ENCODE peak calls at places on chromosomes 7 and 10, in nine cellular contexts. G, O, I, H, M, B, N, P and T are unnamed samples.

GRCh38 chr7:44279286-44279685 is 46.1 kb downstream of the CAMK2B start:
- DNase-seq in G (peak; percentile 67), O (no peak), I (no peak), H (no peak), M (no peak), B (no peak), N (peak; percentile 60), P (no peak), T (peak; percentile 47)

GRCh38 chr7:111439977-111440376 is 122.3 kb downstream of the IMMP2L start:
- DNase-seq in G (no peak), O (no peak), I (no peak), H (no peak), M (no peak), B (no peak), N (no peak), P (no peak), T (no peak)

GRCh38 chr10:118139321-118139720 is 92.6 kb upstream of the RAB11FIP2 start:
- DNase-seq in G (no peak), O (no peak), I (no peak), H (no peak), M (no peak), B (no peak), N (no peak), P (no peak), T (no peak)

GRCh38 chr7:106127984-106128780 is 16.1 kb upstream of the SYPL1 start:
- DNase-seq in G (no peak), O (no peak), I (no peak), H (no peak), M (no peak), B (no peak), N (no peak), P (no peak), T (no peak)

GRCh38 chr7:12389089-12389700 is 14.5 kb downstream of the VWDE start:
- DNase-seq in G (peak; percentile 65), O (peak; percentile 32), I (peak; percentile 43), H (no peak), M (no peak), B (peak; percentile 59), N (no peak), P (peak; percentile 94), T (no peak)

GRCh38 chr10:86403183-86403797 is 36.7 kb upstream of the GRID1 start:
- DNase-seq in G (no peak), O (no peak), I (no peak), H (no peak), M (no peak), B (peak; percentile 46), N (no peak), P (no peak), T (no peak)

GRCh38 chr10:118569241-118569881 is 26.1 kb downstream of the PRLHR start:
- DNase-seq in G (peak; percentile 33), O (no peak), I (no peak), H (peak; percentile 85), M (no peak), B (no peak), N (no peak), P (no peak), T (no peak)

GRCh38 chr10:20287951-20288350 is 471.7 kb downstream of the PLXDC2 start:
- DNase-seq in G (no peak), O (no peak), I (no peak), H (no peak), M (no peak), B (no peak), N (no peak), P (no peak), T (no peak)

GRCh38 chr10:3365630-3366029 is 193.0 kb upstream of the PITRM1 start:
- DNase-seq in G (no peak), O (no peak), I (no peak), H (no peak), M (no peak), B (peak; percentile 89), N (no peak), P (no peak), T (no peak)

GRCh38 chr7:151272410-151272809 is 23.9 kb upstream of the SMARCD3 start:
- DNase-seq in G (no peak), O (no peak), I (no peak), H (no peak), M (no peak), B (no peak), N (no peak), P (no peak), T (no peak)

GRCh38 chr10:77943086-77943901 is 16.7 kb upstream of the DLG5 start:
- DNase-seq in G (no peak), O (no peak), I (peak; percentile 57), H (no peak), M (peak; percentile 58), B (peak; percentile 42), N (no peak), P (peak; percentile 63), T (no peak)

GRCh38 chr10:103784723-103785418 is 70.5 kb downstream of the SH3PXD2A start:
- DNase-seq in G (no peak), O (peak; percentile 81), I (no peak), H (no peak), M (no peak), B (no peak), N (no peak), P (no peak), T (no peak)

GRCh38 chr10:78914502-78915330 is 154.1 kb upstream of the ZMIZ1 start:
- DNase-seq in G (no peak), O (peak; percentile 68), I (no peak), H (no peak), M (peak; percentile 35), B (no peak), N (peak; percentile 60), P (no peak), T (no peak)

GRCh38 chr10:84333864-84334451 is 5.6 kb downstream of the CCSER2 start:
- DNase-seq in G (no peak), O (no peak), I (no peak), H (no peak), M (no peak), B (no peak), N (no peak), P (peak; percentile 53), T (no peak)

GRCh38 chr7:118005021-118005420 is 131.8 kb upstream of the CTTNBP2 start:
- DNase-seq in G (no peak), O (no peak), I (no peak), H (no peak), M (no peak), B (no peak), N (no peak), P (peak; percentile 20), T (no peak)

GRCh38 chr7:5350174-5350463 is 67.4 kb downstream of the SLC29A4 start:
- DNase-seq in G (no peak), O (no peak), I (no peak), H (no peak), M (no peak), B (no peak), N (no peak), P (no peak), T (no peak)

DNA sequence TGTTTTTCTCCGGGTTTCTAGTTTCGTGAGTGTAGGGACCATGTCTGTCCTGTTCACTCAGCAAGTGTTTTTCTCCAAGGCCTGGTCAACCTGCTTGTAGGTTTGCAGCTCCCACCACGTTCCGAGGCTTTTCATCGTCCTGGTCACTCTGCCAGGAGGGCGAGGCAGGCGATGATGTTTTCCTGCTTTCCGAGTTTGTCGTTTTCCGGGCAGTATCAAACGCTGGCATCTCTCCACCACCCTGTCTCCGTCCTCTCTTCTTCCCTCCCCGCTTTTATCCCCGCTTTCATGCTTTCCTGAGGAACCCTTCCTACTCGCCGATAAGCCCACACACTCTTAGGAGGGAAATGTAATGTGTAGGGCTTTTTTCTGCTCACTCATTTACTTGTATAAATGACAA is 11.2 kb downstream of the IQCE start:
- DNase-seq in G (no peak), O (no peak), I (no peak), H (no peak), M (no peak), B (no peak), N (no peak), P (no peak), T (no peak)
- H3K4me3 ChIP-seq in G (no peak overlapping the region), O (no peak overlapping the region), I (no peak overlapping the region), H (no peak overlapping the region), M (no peak overlapping the region), B (no peak overlapping the region), N (no peak overlapping the region), P (no peak overlapping the region), T (no peak overlapping the region)

GRCh38 chr7:157021893-157022680 is 11.6 kb upstream of the MNX1 start:
- DNase-seq in G (peak; percentile 48), O (no peak), I (no peak), H (no peak), M (no peak), B (no peak), N (peak; percentile 34), P (peak; percentile 53), T (peak; percentile 56)
- H3K27ac ChIP-seq in G (no peak overlapping the region), O (no peak overlapping the region), I (no peak overlapping the region), H (no peak overlapping the region), M (no peak overlapping the region), B (no peak overlapping the region), N (no peak overlapping the region), P (no peak overlapping the region), T (no peak overlapping the region)

DNA sequence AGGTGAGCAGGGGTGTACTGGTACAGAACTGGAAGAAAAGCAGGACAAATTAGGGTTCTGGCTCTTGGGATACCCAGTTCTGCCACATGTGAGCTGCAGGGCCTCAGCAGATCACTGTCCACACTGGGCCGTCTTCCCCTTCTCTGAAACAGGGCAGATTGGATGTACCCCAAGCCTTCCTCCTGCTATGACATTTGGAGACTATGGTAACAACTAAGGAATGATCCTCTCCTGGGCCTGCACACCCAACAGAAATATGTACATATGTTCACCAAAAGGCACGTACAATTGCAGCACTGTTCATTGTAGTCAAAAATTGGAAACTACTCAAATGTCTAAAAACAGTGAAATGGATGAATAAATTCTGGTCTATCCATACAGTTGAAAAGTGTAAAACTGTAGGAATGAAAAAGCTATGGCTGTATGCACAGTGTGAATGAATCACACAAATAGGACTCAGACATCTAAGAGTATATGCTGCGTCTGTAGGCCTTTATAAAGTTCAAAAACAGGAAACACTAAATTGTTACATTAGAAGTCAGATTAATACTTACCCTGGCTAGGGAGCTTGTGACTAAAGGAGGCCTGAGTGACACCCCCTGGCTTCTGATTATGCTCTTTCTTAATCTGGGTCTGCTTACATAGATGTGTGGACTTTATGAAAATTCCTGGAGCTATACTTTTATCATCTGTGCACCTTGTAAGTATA is 16.1 kb upstream of the XPNPEP1 start:
- DNase-seq in G (no peak), O (no peak), I (no peak), H (no peak), M (no peak), B (no peak), N (no peak), P (no peak), T (no peak)
- TF ChIP-seq POLR2AphosphoS5 in G (no peak), O (no peak), I (no peak), H (no peak), M (no peak), B (no peak), N (no peak), P (no peak), T (no peak)

GRCh38 chr7:19249281-19249680 is 104.1 kb upstream of the FERD3L start:
- DNase-seq in G (no peak), O (no peak), I (no peak), H (no peak), M (no peak), B (no peak), N (no peak), P (peak; percentile 2), T (no peak)

DNA sequence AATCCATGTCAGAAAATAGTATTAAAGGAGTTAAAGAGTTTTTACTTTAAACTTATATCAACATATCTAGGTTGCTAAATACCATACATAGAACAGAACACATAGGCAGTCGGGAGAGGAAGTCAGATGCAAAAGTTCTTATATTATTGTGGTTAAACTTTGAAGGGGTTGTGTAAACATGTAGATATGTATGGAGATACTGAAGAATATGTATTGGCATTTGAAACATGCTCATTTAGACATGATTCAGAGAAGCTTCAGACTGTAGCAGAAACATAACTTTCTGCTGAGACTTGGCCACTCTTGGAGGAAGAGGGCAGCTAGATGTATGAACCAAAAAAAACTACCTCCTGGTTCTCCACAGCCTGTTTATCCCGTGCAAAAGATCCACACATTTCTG is 103.5 kb upstream of the FERD3L start:
- DNase-seq in G (no peak), O (no peak), I (no peak), H (no peak), M (no peak), B (no peak), N (no peak), P (no peak), T (no peak)
- H3K4me3 ChIP-seq in G (no peak overlapping the region), O (no peak overlapping the region), I (no peak overlapping the region), H (no peak overlapping the region), M (no peak overlapping the region), B (no peak overlapping the region), N (no peak overlapping the region), P (no peak overlapping the region), T (no peak overlapping the region)